ENCODE peak calls at places on chromosomes 12 and 14, in five cellular contexts. One of them, this sample, is unnamed.

GRCh38 chr14:102819176-102819628 is 42.0 kb downstream of the TRAF3 start:
- DNase-seq in A172: no peak
- DNase-seq in HepG2: peak
- DNase-seq in skeletal muscle cell: no peak
- DNase-seq in fibroblast of the aortic adventitia: no peak
- DNase-seq in this sample: no peak

GRCh38 chr14:61749264-61749663 is 13.0 kb upstream of the SNAPC1 start:
- DNase-seq in HepG2: no peak
- DNase-seq in fibroblast of the aortic adventitia: peak
- DNase-seq in A172: no peak
- DNase-seq in skeletal muscle cell: no peak
- DNase-seq in this sample: no peak

GRCh38 chr14:34857689-34858449 is 17.3 kb downstream of the BAZ1A start:
- DNase-seq in A172: no peak
- DNase-seq in HepG2: no peak
- DNase-seq in skeletal muscle cell: no peak
- DNase-seq in fibroblast of the aortic adventitia: no peak
- DNase-seq in this sample: no peak

GRCh38 chr14:33842299-33842698 is 108.6 kb downstream of the EGLN3 start:
- DNase-seq in fibroblast of the aortic adventitia: no peak
- DNase-seq in HepG2: no peak
- DNase-seq in skeletal muscle cell: no peak
- DNase-seq in A172: no peak
- DNase-seq in this sample: no peak

GRCh38 chr12:25250744-25251730 is at the start of gene KRAS:
- DNase-seq in fibroblast of the aortic adventitia: peak
- DNase-seq in HepG2: peak
- DNase-seq in skeletal muscle cell: peak
- DNase-seq in A172: peak
- DNase-seq in this sample: peak

GRCh38 chr12:19739195-19739776 is 300.0 kb downstream of the AEBP2 start:
- DNase-seq in fibroblast of the aortic adventitia: peak
- DNase-seq in A172: peak
- DNase-seq in HepG2: peak
- DNase-seq in skeletal muscle cell: no peak
- DNase-seq in this sample: no peak

GRCh38 chr14:98957211-98958047 is 314.6 kb downstream of the BCL11B start:
- DNase-seq in fibroblast of the aortic adventitia: peak
- DNase-seq in HepG2: no peak
- DNase-seq in skeletal muscle cell: peak
- DNase-seq in A172: no peak
- DNase-seq in this sample: no peak

GRCh38 chr14:93249128-93249831 is 42.2 kb downstream of the UBR7 start:
- DNase-seq in HepG2: no peak
- DNase-seq in skeletal muscle cell: no peak
- DNase-seq in A172: no peak
- DNase-seq in fibroblast of the aortic adventitia: no peak
- DNase-seq in this sample: no peak

GRCh38 chr14:98923596-98923995 is 348.4 kb downstream of the BCL11B start:
- DNase-seq in HepG2: no peak
- DNase-seq in skeletal muscle cell: no peak
- DNase-seq in fibroblast of the aortic adventitia: no peak
- DNase-seq in A172: no peak
- DNase-seq in this sample: no peak

GRCh38 chr14:28142400-28143015 is 624.1 kb upstream of the FOXG1 start:
- DNase-seq in A172: no peak
- DNase-seq in fibroblast of the aortic adventitia: peak
- DNase-seq in skeletal muscle cell: no peak
- DNase-seq in HepG2: no peak
- DNase-seq in this sample: no peak

GRCh38 chr12:115227137-115227615 is 543.2 kb upstream of the TBX3 start:
- DNase-seq in fibroblast of the aortic adventitia: peak
- DNase-seq in HepG2: peak
- DNase-seq in skeletal muscle cell: peak
- DNase-seq in A172: peak
- DNase-seq in this sample: peak

GRCh38 chr12:49987620-49988303 is 15.0 kb downstream of the AQP6 start:
- DNase-seq in fibroblast of the aortic adventitia: no peak
- DNase-seq in HepG2: peak
- DNase-seq in A172: no peak
- DNase-seq in skeletal muscle cell: peak
- DNase-seq in this sample: no peak

GRCh38 chr12:67772276-67773169 is 124.0 kb downstream of the DYRK2 start:
- DNase-seq in A172: peak
- DNase-seq in HepG2: no peak
- DNase-seq in fibroblast of the aortic adventitia: no peak
- DNase-seq in skeletal muscle cell: peak
- DNase-seq in this sample: peak

This sample was measured in AG04449.